ENCODE peak calls at places on chromosomes 4 and X, in six cellular contexts. P is GM12878, S is H1, T is K562, O is HCT116, G is HepG2. A is an unnamed sample. For H3K4me1, the result is how much of the 10 kb centered on the place peaks cover.

GRCh38 chr4:113397114-113397701 is 347.8 kb downstream of the ANK2 start:
- DNase-seq in P (no peak), S (no peak), T (no peak), O (no peak), G (no peak), A (no peak)

GRCh38 chr4:138039010-138039409 is 203.1 kb downstream of the SLC7A11 start:
- DNase-seq in P (no peak), S (no peak), T (no peak), O (no peak), G (no peak), A (no peak)

GRCh38 chr4:39037491-39037825 is 5.2 kb upstream of the TMEM156 start:
- DNase-seq in P (no peak), S (no peak), T (peak), O (no peak), G (no peak), A (no peak)

GRCh38 chr4:166169111-166169510 is 296.1 kb downstream of the TLL1 start:
- DNase-seq in P (no peak), S (no peak), T (no peak), O (peak), G (peak), A (peak)

GRCh38 chr4:28469886-28470285 is 1609.2 kb downstream of the STIM2 start:
- DNase-seq in P (no peak), S (no peak), T (no peak), O (no peak), G (no peak), A (no peak)

GRCh38 chr4:158033416-158033863 is 139.4 kb downstream of the GASK1B start:
- DNase-seq in P (no peak), S (no peak), T (no peak), O (no peak), G (peak), A (no peak)

GRCh38 chr4:17812125-17812524 is 1.3 kb downstream of the NCAPG start:
- DNase-seq in P (no peak), S (no peak), T (no peak), O (no peak), G (no peak), A (no peak)

GRCh38 chr4:94548571-94548970 is 96.8 kb downstream of the PDLIM5 start:
- DNase-seq in P (no peak), S (no peak), T (peak), O (peak), G (peak), A (no peak)

GRCh38 chr4:86564795-86565194 is 29.3 kb upstream of the PTPN13 start:
- DNase-seq in P (no peak), S (no peak), T (no peak), O (no peak), G (no peak), A (no peak)

GRCh38 chr4:25527044-25527443 is 128.6 kb upstream of the SLC34A2 start:
- DNase-seq in P (no peak), S (no peak), T (no peak), O (no peak), G (no peak), A (no peak)

GRCh38 chrX:15167826-15168225 is 102.1 kb downstream of the ASB9 start:
- DNase-seq in P (no peak), S (no peak), T (no peak), O (no peak), G (no peak), A (no peak)

GRCh38 chr4:39526810-39527295 is 386 bp downstream of the UGDH start:
- DNase-seq in P (no peak), S (no peak), T (no peak), O (no peak), G (no peak), A (no peak)

GRCh38 chr4:129246850-129247542 is 151.0 kb downstream of the C4orf33 start:
- DNase-seq in P (no peak), S (no peak), T (no peak), O (no peak), G (no peak), A (no peak)

GRCh38 chr4:20616848-20617247 is 83.4 kb upstream of the PACRGL start:
- DNase-seq in P (no peak), S (no peak), T (no peak), O (no peak), G (no peak), A (no peak)

GRCh38 chrX:110315541-110315940 is 2.3 kb downstream of the AMMECR1 start:
- DNase-seq in P (peak), S (no peak), T (peak), O (no peak), G (no peak), A (no peak)

GRCh38 chr4:84024405-84024804 is 474.7 kb downstream of the NKX6-1 start:
- DNase-seq in P (no peak), S (no peak), T (no peak), O (no peak), G (no peak), A (no peak)

GRCh38 chrX:74510401-74510800 is 89.1 kb downstream of the SLC16A2 start:
- DNase-seq in P (peak), S (no peak), T (no peak), O (no peak), G (no peak), A (no peak)

GRCh38 chrX:35665311-35665710 is 132.8 kb upstream of the MAGEB16 start:
- DNase-seq in P (no peak), S (no peak), T (no peak), O (no peak), G (no peak), A (no peak)

GRCh38 chr4:75037253-75037652 is 104.3 kb downstream of the PARM1 start:
- DNase-seq in P (peak), S (no peak), T (no peak), O (no peak), G (no peak), A (no peak)

GRCh38 chr4:30792616-30793015 is 72.4 kb downstream of the PCDH7 start:
- DNase-seq in P (no peak), S (no peak), T (no peak), O (no peak), G (no peak), A (no peak)

GRCh38 chr4:105895609-105896460 is 564 bp downstream of the NPNT start:
- DNase-seq in P (no peak), S (no peak), T (no peak), O (no peak), G (no peak), A (no peak)

GRCh38 chr4:125789018-125789417 is 474.3 kb downstream of the FAT4 start:
- DNase-seq in P (no peak), S (no peak), T (no peak), O (no peak), G (no peak), A (no peak)

GRCh38 chr4:67573193-67573592 is 14.7 kb downstream of the STAP1 start:
- DNase-seq in P (no peak), S (no peak), T (no peak), O (no peak), G (no peak), A (no peak)

GRCh38 chr4:148283665-148284064 is 158.5 kb downstream of the NR3C2 start:
- DNase-seq in P (no peak), S (no peak), T (no peak), O (no peak), G (no peak), A (no peak)

GRCh38 chrX:45794995-45795337 is 594.3 kb upstream of the DIPK2B start:
- DNase-seq in P (no peak), S (no peak), T (no peak), O (no peak), G (no peak), A (no peak)
- H3K9ac ChIP-seq in P (no peak), S (no peak), T (no peak), O (no peak), G (no peak), A (no peak)

DNA sequence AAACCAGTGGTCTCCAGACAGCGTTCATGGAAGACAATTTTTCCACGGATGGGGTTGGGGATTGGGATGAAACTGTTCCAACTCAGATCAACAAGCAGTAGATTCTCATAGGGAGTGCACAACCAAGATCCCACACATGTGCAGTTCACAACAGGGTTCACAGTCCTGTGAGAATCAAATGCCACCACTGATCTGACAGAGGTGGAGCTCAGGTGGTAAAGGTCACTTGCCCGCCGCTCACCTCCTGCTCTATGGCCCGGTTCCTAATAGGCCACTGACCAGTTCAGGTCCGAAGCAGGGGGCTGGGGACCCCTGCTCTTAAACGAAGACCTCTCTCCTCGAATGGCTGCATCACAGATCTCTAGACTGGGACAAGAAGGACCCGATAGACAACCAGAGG is 4.4 kb downstream of the APBB2 start:
- DNase-seq in P (no peak), S (no peak), T (no peak), O (no peak), G (no peak), A (no peak)
- H3K4me1 ChIP-seq in P (under half), S (under half), T (under half), O (half or more), G (half or more), A (under half)

DNA sequence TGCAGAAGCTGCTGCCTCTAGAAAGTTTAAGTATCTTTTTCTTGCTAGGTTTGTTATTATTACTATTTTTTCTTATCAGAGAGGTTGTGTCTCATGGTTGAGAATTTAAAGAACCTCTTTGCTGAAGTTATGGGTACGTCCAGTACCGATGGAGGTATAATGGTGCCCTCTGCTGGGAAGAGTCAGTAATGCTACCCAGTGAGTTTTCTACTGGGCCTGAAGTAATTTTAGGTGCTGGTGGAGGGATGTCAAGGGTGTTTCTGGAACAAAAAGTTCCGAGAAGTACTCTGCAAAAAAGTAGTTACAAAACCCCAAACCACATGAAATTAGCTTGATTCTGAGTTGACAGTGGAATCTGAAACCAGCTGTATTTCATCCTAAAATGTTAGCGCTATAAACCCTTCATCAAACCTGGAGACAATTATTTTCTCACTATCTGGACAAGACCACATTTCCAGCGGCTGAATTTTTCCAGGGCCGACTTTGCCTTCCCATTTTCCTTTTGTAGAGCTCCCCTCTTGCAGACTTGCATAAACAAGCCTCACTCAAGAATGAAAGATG is 102.5 kb upstream of the MID1 start:
- DNase-seq in P (no peak), S (no peak), T (peak), O (peak), G (no peak), A (peak)
- TF ChIP-seq ZNF274 in P (no peak), S (no peak), T (no peak), O (no peak), G (no peak), A (no peak)

GRCh38 chr4:184853385-184853784 is 27.6 kb upstream of the ACSL1 start:
- DNase-seq in P (no peak), S (no peak), T (no peak), O (no peak), G (no peak), A (no peak)
- H3K9ac ChIP-seq in P (no peak), S (no peak), T (no peak), O (no peak), G (no peak), A (no peak)

DNA sequence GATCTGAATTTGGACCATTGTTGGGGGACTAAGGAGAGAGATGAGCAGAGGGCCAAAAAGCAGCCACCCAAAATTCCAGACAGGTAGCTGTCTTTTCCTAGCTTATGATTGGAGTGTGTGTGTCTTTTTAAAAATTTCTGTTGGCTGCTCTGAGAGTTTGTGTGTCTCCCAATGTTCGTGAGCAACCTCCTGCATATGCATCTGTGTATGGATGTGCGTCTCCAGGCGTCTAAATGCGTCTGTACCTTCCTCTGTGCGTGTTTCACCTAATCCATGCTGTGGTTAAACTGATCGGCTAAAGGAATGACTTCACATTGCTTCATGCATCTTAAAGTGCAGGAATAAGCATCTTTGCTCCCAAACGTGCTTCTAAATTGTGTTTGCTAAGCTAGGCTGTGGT is 65.5 kb upstream of the LAS1L start:
- DNase-seq in P (no peak), S (no peak), T (no peak), O (no peak), G (no peak), A (no peak)
- H3K4me1 ChIP-seq in P (under half), S (under half), T (under half), O (under half), G (under half), A (under half)

DNA sequence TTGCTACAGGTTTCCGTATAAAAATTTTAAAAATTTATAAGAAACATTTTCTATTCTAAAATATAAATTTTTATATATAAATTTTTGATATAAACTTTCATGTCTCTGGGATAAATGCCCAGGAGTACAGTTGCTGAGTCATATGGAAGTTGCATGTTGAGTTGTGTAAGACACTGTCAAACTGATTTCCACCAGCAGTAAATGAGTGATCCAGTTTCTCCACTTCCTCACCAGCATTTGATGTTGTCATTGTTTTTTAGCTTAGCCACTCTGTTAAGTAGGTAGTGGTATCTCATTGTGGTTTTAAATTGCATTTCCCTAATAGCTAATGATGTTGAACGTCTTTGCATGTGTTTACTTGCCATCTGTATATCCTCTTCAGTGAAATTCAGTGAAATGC is 66.5 kb downstream of the MAMLD1 start:
- DNase-seq in P (no peak), S (no peak), T (no peak), O (no peak), G (no peak), A (no peak)
- TF ChIP-seq ZNF274 in P (no peak), S (no peak), T (no peak), O (no peak), G (no peak), A (no peak)

DNA sequence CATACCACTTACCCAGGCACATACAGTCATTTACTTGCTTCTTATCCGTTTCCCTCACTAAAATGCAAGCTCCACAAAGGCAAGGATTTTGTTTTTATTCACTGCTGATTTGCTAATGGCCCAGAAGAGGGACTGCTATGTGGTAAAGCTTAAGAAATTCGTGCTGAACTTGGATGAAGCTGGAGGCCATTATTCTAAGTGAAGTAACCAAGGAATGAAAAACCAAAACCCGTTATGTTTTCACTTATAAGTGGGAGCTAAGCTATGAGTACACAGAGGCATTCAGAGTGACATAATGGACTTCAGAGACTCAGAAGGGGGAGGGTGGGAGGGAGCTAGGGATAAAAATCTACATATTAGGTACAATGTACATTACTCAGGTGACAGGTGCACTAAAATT is 47.2 kb downstream of the RAB33B start:
- DNase-seq in P (no peak), S (no peak), T (no peak), O (no peak), G (no peak), A (no peak)
- H3K9ac ChIP-seq in P (no peak), S (no peak), T (no peak), O (no peak), G (no peak), A (no peak)

GRCh38 chr4:159052315-159052714 is 50.6 kb upstream of the RAPGEF2 start:
- DNase-seq in P (peak), S (no peak), T (no peak), O (no peak), G (no peak), A (no peak)

GRCh38 chr4:159051245-159052071 is 51.4 kb upstream of the RAPGEF2 start:
- DNase-seq in P (peak), S (no peak), T (no peak), O (no peak), G (no peak), A (no peak)

GRCh38 chr4:159060161-159060560 is 42.7 kb upstream of the RAPGEF2 start:
- DNase-seq in P (no peak), S (no peak), T (no peak), O (no peak), G (no peak), A (no peak)

GRCh38 chr4:159049780-159050375 is 53.0 kb upstream of the RAPGEF2 start:
- DNase-seq in P (no peak), S (no peak), T (no peak), O (no peak), G (no peak), A (no peak)

GRCh38 chr4:159055851-159056250 is 47.0 kb upstream of the RAPGEF2 start:
- DNase-seq in P (no peak), S (no peak), T (no peak), O (no peak), G (no peak), A (no peak)
- H3K4me1 ChIP-seq in P (under half), S (under half), T (under half), O (under half), G (under half), A (under half)

GRCh38 chrX:70012756-70013155 is 37.0 kb downstream of the AWAT2 start:
- DNase-seq in P (no peak), S (no peak), T (no peak), O (no peak), G (no peak), A (no peak)

GRCh38 chrX:70009970-70010369 is 39.8 kb downstream of the AWAT2 start:
- DNase-seq in P (no peak), S (no peak), T (no peak), O (no peak), G (no peak), A (no peak)

GRCh38 chrX:70009049-70009448 is 40.7 kb downstream of the AWAT2 start:
- DNase-seq in P (no peak), S (no peak), T (no peak), O (no peak), G (no peak), A (no peak)

GRCh38 chrX:70016513-70016912 is 33.2 kb downstream of the AWAT2 start:
- DNase-seq in P (no peak), S (no peak), T (no peak), O (no peak), G (no peak), A (no peak)

DNA sequence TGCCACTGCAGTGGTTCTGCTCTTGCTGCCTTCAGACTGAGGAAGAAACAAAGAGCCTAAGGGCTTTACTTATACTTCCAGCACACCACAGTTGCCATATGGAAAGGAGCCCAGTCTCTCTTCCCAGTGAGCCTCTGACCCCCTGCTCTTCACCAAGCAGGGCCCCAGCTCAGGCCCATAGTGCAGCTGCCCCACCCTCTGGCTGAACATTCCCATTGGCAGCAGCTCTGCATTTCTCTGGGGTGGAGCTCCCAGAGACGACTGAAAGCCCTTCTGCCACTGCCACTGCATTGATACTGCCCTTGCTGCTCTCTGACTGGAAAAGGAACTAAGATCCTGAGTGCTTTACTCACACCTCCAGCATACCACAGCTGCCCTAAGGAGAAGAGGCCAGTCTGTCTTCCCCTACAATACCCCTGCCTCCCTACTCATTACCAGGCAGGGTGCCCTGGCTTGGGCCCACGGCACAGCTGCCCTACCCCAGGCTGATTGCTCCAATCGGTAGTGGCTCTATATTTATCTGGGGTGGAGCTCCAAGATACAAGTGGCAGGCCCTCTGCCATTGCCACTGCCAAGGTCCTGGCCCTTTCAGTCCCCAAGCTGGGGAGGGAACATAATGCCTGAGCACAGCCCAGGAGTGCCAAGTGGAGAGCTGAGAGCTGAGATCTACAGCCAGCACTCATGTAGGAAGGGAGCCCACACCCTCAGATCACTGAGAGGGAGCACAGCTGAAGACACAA is 36.1 kb downstream of the AWAT2 start:
- DNase-seq in P (no peak), S (no peak), T (no peak), O (no peak), G (no peak), A (no peak)
- TF ChIP-seq ZNF274 in P (no peak), S (no peak), T (no peak), O (no peak), G (no peak), A (no peak)

A was measured in NT2/D1.